ENCODE peak calls at places on chromosomes 4 and X, in eight cellular contexts. Y, C, J, P, I, G, L and M are unnamed samples.

GRCh38 chr4:26319467-26320158 is 1.2 kb upstream of the RBPJ start:
- DNase-seq in Y (peak; percentile 96), C (peak; percentile 98), L (peak; percentile 97), I (peak; percentile 97), G (peak; percentile 99), J (peak; percentile 98), P (peak; percentile 82), M (peak; percentile 82)

GRCh38 chrX:48493890-48494364 is 14.9 kb upstream of the PORCN start:
- DNase-seq in C (no peak), G (peak; percentile 72), I (peak; percentile 47), J (no peak), Y (no peak), L (no peak), P (no peak), M (peak; percentile 46)

GRCh38 chr4:176883681-176884418 is 91.1 kb upstream of the VEGFC start:
- DNase-seq in Y (no peak), G (no peak), P (no peak), C (no peak), J (no peak), I (no peak), L (no peak), M (no peak)

GRCh38 chr4:185304944-185305690 is 90.6 kb downstream of the LRP2BP start:
- DNase-seq in L (no peak), G (peak; percentile 30), J (no peak), Y (peak; percentile 34), C (no peak), P (no peak), I (peak; percentile 13), M (no peak)

GRCh38 chrX:77742788-77743476 is 43.1 kb downstream of the ATRX start:
- DNase-seq in G (peak; percentile 18), P (no peak), L (no peak), I (no peak), J (peak; percentile 53), C (no peak), Y (no peak), M (no peak)

GRCh38 chrX:13658602-13659001 is 5.7 kb downstream of the TCEANC start:
- DNase-seq in C (no peak), L (no peak), J (no peak), I (no peak), Y (peak; percentile 7), G (no peak), P (no peak), M (peak; percentile 19)

GRCh38 chr4:64857198-64857597 is 447.9 kb upstream of the TECRL start:
- DNase-seq in Y (no peak), J (no peak), L (no peak), I (no peak), P (no peak), G (no peak), C (no peak), M (no peak)

GRCh38 chr4:1200425-1201035 is 28.1 kb upstream of the SPON2 start:
- DNase-seq in J (peak; percentile 76), L (no peak), I (no peak), G (peak; percentile 0), C (no peak), Y (no peak), P (no peak), M (no peak)